ENCODE peak calls at places on chromosomes 4 and X, in ten cellular contexts. R is fibroblast of lung, E is tibial artery, H is cardiac fibroblast, K is A549, T is bronchial epithelial cell, G is omental fat pad, V is B cell, F is Calu3, L is AG09309. C is an unnamed sample.

GRCh38 chr4:146269228-146269653 is 54.9 kb downstream of the REELD1 start:
- DNase-seq in R (no peak), E (no peak), H (no peak), K (no peak), T (no peak), G (no peak), V (no peak), F (no peak), L (no peak), C (peak; percentile 41)

GRCh38 chr4:71261633-71262121 is 77.1 kb upstream of the SLC4A4 start:
- DNase-seq in R (peak; percentile 59), E (no peak), H (no peak), K (no peak), T (no peak), G (no peak), V (no peak), F (no peak), L (no peak), C (no peak)

GRCh38 chrX:149825424-149825823 is 43.7 kb downstream of the MAGEA9 start:
- DNase-seq in R (no peak), E (no peak), H (peak; percentile 10), K (no peak), T (no peak), G (no peak), V (no peak), F (peak; percentile 56), L (no peak), C (no peak)

GRCh38 chr4:20544645-20545044 is 155.6 kb upstream of the PACRGL start:
- DNase-seq in R (peak; percentile 41), E (no peak), H (peak; percentile 70), K (peak; percentile 3), T (peak; percentile 52), G (no peak), V (no peak), F (no peak), L (no peak), C (peak; percentile 15)

GRCh38 chr4:128604840-128605239 is 204.7 kb upstream of the JADE1 start:
- DNase-seq in R (peak; percentile 46), E (no peak), H (peak; percentile 28), K (no peak), T (peak; percentile 96), G (no peak), V (no peak), F (no peak), L (no peak), C (no peak)

GRCh38 chrX:110302975-110303374 is 14.9 kb downstream of the AMMECR1 start:
- DNase-seq in R (no peak), E (no peak), H (no peak), K (no peak), T (no peak), G (no peak), V (no peak), F (no peak), L (no peak), C (no peak)

GRCh38 chrX:113790987-113791386 is 792.9 kb upstream of the HTR2C start:
- DNase-seq in R (peak; percentile 59), E (no peak), H (no peak), K (no peak), T (no peak), G (no peak), V (no peak), F (no peak), L (no peak), C (no peak)

GRCh38 chr4:35548921-35549320 is 695.4 kb downstream of the ARAP2 start:
- DNase-seq in R (no peak), E (no peak), H (no peak), K (no peak), T (no peak), G (no peak), V (no peak), F (no peak), L (no peak), C (peak; percentile 3)

GRCh38 chr4:66639361-66639760 is 905.9 kb downstream of the CENPC start:
- DNase-seq in R (peak; percentile 38), E (no peak), H (peak; percentile 78), K (no peak), T (no peak), G (no peak), V (no peak), F (no peak), L (peak; percentile 31), C (no peak)

GRCh38 chrX:15206306-15206705 is 63.6 kb downstream of the ASB9 start:
- DNase-seq in R (no peak), E (no peak), H (no peak), K (no peak), T (no peak), G (no peak), V (no peak), F (peak; percentile 2), L (no peak), C (no peak)

GRCh38 chr4:45119376-45119775 is 393.0 kb upstream of the GNPDA2 start:
- DNase-seq in R (no peak), E (no peak), H (no peak), K (no peak), T (no peak), G (no peak), V (no peak), F (no peak), L (no peak), C (no peak)

GRCh38 chr4:1538096-1538410 is 131.8 kb upstream of the NKX1-1 start:
- DNase-seq in R (no peak), E (no peak), H (no peak), K (no peak), T (no peak), G (no peak), V (no peak), F (no peak), L (no peak), C (no peak)

GRCh38 chr4:91826186-91826585 is 477.6 kb upstream of the GRID2 start:
- DNase-seq in R (peak; percentile 68), E (no peak), H (peak; percentile 21), K (no peak), T (peak; percentile 87), G (no peak), V (no peak), F (peak; percentile 16), L (no peak), C (no peak)

GRCh38 chrX:135295238-135295943 is 13.9 kb upstream of the ETDC start:
- DNase-seq in R (peak; percentile 51), E (peak; percentile 25), H (peak; percentile 25), K (no peak), T (peak; percentile 40), G (no peak), V (peak; percentile 69), F (no peak), L (no peak), C (peak; percentile 53)
- TF ChIP-seq CTCF in R (peak; percentile 12), E (no peak), H (peak; percentile 19), K (no peak), T (peak; percentile 43), G (no peak), V (peak; percentile 23), F (no peak), L (no peak), C (peak; percentile 3)

DNA sequence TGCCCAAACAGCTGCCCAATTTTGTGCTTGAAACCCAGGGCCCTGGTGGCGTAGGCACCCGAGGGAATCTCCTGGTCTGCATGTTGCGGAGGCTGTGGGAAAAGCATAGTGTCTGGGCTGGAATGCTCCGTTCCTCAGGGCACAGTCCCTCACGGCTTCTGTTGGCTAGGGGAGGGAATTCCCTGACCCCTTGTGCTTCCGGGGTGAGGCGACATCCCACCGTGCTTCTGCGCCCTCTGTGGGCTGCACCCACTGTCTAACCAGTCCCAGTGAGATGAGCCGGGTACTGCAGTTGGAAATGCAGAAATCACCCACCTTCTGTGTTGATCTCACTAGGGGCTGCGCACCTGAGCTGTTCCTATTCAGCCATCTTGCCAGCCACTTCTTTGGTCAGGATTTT is 399.4 kb upstream of the FTHL17 start:
- DNase-seq in R (no peak), E (no peak), H (no peak), K (no peak), T (no peak), G (no peak), V (no peak), F (no peak), L (no peak), C (no peak)
- TF ChIP-seq CTCF in R (no peak), E (no peak), H (no peak), K (no peak), T (no peak), G (no peak), V (no peak), F (no peak), L (no peak), C (no peak)

DNA sequence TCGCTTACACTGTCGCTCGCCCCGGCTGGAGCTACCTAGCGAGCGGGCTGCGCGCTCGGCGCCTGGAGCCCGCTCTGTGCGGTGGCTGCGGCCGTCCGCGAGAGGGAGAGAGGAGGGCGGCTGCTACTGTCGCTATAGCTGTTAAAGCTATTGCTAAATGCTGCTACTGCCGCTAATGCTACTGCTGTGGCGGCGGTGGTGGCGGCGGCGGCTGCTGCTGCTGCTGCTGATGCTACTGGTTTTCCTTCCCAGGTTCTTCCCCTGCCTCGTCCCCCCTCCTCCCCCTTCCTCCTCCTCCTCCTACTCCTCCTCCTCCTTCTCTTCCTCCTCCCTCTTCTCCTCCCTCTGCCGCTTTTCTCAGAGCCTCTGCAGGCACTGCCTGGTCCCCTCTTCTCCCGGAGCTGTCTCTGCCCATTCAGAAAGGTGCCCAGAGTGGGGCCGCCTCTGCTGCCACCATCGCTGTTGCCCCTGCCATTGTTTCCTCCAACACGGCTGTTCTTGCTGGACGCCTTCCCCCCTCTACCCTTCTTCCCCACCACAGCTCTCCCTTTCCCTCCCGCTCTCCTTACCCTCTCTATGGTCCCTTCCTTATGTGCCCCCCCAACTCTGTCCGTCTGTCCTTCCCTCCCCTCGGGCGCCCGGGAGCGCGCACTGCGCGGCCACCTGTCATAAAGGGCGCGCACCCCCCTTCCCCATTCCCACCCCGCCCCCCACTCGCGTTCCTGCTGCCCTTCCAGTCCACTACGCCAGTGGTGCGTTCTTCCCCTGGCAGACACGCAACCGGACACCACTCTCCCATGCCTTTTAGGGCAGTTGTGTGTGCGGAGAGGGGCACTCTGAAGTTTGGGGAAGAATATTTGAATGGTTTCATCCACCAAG is at the start of gene NEXMIF:
- DNase-seq in R (peak; percentile 11), E (no peak), H (peak; percentile 13), K (peak; percentile 45), T (peak; percentile 1), G (no peak), V (no peak), F (peak; percentile 37), L (no peak), C (peak; percentile 52)
- TF ChIP-seq CTCF in R (no peak), E (no peak), H (peak; percentile 14), K (no peak), T (peak; percentile 25), G (no peak), V (no peak), F (no peak), L (peak; percentile 1), C (no peak)

DNA sequence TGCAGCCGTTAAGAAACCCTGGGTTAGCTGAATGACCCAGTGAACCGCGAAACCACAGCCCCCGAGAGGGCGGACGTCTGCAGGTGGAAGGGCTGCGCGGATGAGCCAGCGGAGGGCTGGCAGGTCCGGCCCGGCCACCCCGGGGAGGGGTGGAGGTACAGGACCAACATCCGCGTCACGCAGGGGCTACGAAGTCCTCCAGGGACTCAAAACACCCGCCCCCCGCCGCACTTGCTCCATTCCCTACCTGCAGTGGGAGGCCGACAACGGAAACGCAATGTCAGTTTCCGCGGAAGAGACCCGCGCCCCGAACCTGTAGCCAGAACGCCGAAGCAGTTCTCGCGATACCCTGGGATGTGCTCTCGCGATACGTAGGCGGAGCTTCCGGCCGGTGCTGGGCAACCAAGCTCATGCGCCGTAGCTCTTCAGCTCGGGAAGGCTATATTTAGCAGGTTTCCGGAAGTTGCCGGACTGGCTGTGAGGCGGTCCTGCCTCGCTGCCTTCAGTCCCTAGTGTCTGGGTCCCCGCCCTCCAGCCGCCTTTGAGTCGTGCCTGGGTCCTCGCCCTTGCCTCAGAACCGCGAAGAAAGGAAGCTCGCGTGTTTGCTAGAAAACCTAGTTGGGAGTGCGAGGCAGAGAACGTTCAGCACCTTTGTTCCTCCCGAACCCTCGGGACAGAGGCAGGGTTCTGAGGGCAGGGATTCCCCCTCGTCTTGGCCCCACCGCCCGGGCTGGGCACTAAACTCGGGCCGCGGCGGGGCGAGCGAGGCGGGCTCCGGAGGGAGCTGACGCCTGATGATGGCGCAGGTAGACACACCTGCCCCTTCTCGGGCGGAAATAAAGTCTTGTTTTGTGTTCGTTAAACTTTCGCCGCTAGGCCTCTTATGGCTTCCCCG is at the start of the genes OFD1 and TRAPPC2:
- DNase-seq in R (peak; percentile 94), E (peak; percentile 91), H (peak; percentile 94), K (peak; percentile 91), T (peak; percentile 87), G (peak; percentile 85), V (peak; percentile 91), F (peak; percentile 90), L (peak; percentile 90), C (peak; percentile 83)
- TF ChIP-seq CTCF in R (no peak), E (no peak), H (no peak), K (no peak), T (peak; percentile 3), G (no peak), V (no peak), F (no peak), L (no peak), C (no peak)